ENCODE peak calls at places on chromosomes 11 and 22, in eight cellular contexts. T, L, I, G, V, Q, Y and B are unnamed samples.

GRCh38 chr11:93059074-93059957 is 89.9 kb downstream of the MTNR1B start:
- DNase-seq in T (no peak), L (no peak), I (no peak), G (no peak), V (no peak), Q (no peak), Y (no peak), B (no peak)

GRCh38 chr11:93993747-93994146 is 27.4 kb upstream of the HEPHL1 start:
- DNase-seq in T (no peak), L (no peak), I (no peak), G (no peak), V (no peak), Q (no peak), Y (no peak), B (no peak)

GRCh38 chr22:25119609-25120008 is 80.0 kb upstream of the CRYBB3 start:
- DNase-seq in T (no peak), L (no peak), I (no peak), G (no peak), V (no peak), Q (no peak), Y (no peak), B (no peak)

GRCh38 chr11:115407496-115407895 is 96.7 kb downstream of the CADM1 start:
- DNase-seq in T (no peak), L (no peak), I (no peak), G (no peak), V (no peak), Q (no peak), Y (no peak), B (no peak)

GRCh38 chr11:15153231-15153630 is 38.5 kb downstream of the INSC start:
- DNase-seq in T (no peak), L (no peak), I (no peak), G (no peak), V (no peak), Q (no peak), Y (no peak), B (no peak)

GRCh38 chr11:3971756-3972404 is 116.4 kb downstream of the STIM1 start:
- DNase-seq in T (no peak), L (no peak), I (no peak), G (no peak), V (no peak), Q (no peak), Y (no peak), B (no peak)

GRCh38 chr22:44335903-44336803 is 23.4 kb upstream of the SHISAL1 start:
- DNase-seq in T (no peak), L (no peak), I (no peak), G (no peak), V (no peak), Q (no peak), Y (no peak), B (no peak)

GRCh38 chr11:68164437-68164836 is 43.2 kb upstream of the CHKA start:
- DNase-seq in T (no peak), L (no peak), I (no peak), G (no peak), V (no peak), Q (no peak), Y (no peak), B (no peak)

GRCh38 chr11:32288276-32288675 is 147.1 kb downstream of the WT1 start:
- DNase-seq in T (no peak), L (no peak), I (no peak), G (no peak), V (no peak), Q (no peak), Y (no peak), B (no peak)

GRCh38 chr22:20517841-20518592 is 10.6 kb downstream of the MED15 start:
- DNase-seq in T (no peak), L (no peak), I (no peak), G (no peak), V (no peak), Q (no peak), Y (no peak), B (peak; percentile 7)

GRCh38 chr11:1207451-1208360 is 15.2 kb upstream of the MUC5B start:
- DNase-seq in T (no peak), L (peak; percentile 63), I (peak; percentile 72), G (peak; percentile 44), V (no peak), Q (no peak), Y (no peak), B (peak; percentile 47)

GRCh38 chr22:41401781-41402648 is 20.3 kb downstream of the TEF start:
- DNase-seq in T (peak; percentile 87), L (peak; percentile 86), I (no peak), G (peak; percentile 71), V (no peak), Q (peak; percentile 91), Y (no peak), B (peak; percentile 81)

GRCh38 chr11:18791175-18792065 is at the start of gene PTPN5:
- DNase-seq in T (no peak), L (no peak), I (no peak), G (no peak), V (no peak), Q (peak; percentile 42), Y (peak; percentile 77), B (no peak)

DNA sequence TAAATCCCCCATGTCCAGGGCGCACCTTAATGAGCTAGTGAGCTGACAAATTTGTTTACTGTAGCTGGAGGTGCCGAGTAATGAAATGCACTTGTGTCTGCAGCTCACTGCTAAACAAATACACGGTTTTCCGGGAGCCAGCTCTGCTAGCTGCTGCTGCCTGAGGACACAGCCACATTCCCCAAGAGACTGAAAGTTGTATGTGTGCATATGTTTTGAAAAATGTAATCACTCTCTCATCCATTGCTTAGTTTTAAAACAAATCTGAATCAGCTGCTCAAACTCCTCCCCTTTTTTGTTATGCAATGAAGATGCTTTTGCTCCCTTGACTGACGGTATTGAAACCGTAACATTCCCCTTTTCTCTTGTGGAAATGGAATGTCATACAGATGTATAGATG is 62.4 kb upstream of the NNMT start:
- DNase-seq in T (no peak), L (no peak), I (no peak), G (no peak), V (no peak), Q (no peak), Y (no peak), B (no peak)
- H3K4me1 ChIP-seq in T (no peaks in the 10 kb centered on the region), L (peaks cover 16% of the 10 kb centered on the region), I (no peaks in the 10 kb centered on the region), G (peaks cover 3% of the 10 kb centered on the region), V (no peaks in the 10 kb centered on the region), Q (no peaks in the 10 kb centered on the region), Y (peaks cover 3% of the 10 kb centered on the region), B (peaks cover 53% of the 10 kb centered on the region)

DNA sequence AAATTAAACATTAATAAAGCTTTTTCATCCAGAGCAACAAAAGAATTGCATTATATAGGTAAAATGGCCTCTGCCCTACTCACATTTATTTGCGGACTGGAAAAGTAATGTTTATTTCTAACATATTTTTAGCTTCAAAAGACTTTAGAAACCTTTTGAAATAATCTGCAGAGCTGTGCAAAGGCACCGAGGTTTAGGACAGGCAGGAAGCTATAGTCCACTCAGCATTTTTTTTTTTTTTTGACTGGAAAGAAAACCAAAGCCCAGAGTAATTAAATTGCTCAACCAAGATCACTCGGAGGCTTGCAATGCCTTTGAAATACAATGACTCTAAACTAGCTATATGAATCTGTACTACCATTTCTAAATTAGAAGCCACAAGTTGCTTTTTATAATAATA is 19.1 kb downstream of the BARX2 start:
- DNase-seq in T (no peak), L (no peak), I (no peak), G (no peak), V (no peak), Q (no peak), Y (no peak), B (no peak)
- H3K4me1 ChIP-seq in T (no peaks in the 10 kb centered on the region), L (no peaks in the 10 kb centered on the region), I (no peaks in the 10 kb centered on the region), G (no peaks in the 10 kb centered on the region), V (no peaks in the 10 kb centered on the region), Q (no peaks in the 10 kb centered on the region), Y (no peaks in the 10 kb centered on the region), B (no peaks in the 10 kb centered on the region)

DNA sequence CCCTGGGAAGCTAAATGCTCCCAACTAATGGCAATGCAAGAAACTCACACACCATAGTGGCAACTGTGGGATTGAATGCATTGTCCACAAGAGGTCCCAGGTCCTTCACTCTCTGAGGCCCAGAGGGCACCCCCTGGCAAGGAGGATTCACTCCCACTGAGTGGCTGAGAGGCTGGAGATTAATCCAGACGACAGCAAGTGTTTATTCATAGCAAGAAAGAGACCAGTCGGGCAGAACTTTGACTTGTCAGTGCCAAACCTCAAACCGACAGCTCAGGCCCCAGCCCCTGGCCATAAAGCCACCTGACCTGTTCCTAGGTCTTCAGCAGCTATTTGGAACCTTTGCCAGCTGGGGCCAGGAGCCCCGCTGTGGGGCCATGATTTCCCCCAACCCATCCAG is 54.5 kb upstream of the MPEG1 start:
- DNase-seq in T (no peak), L (no peak), I (no peak), G (no peak), V (no peak), Q (no peak), Y (no peak), B (no peak)
- H3K4me1 ChIP-seq in T (no peaks in the 10 kb centered on the region), L (no peaks in the 10 kb centered on the region), I (peaks cover 31% of the 10 kb centered on the region), G (no peaks in the 10 kb centered on the region), V (peaks cover 7% of the 10 kb centered on the region), Q (no peaks in the 10 kb centered on the region), Y (no peaks in the 10 kb centered on the region), B (no peaks in the 10 kb centered on the region)

GRCh38 chr11:12186683-12187082 is 76.3 kb downstream of the MICAL2 start:
- DNase-seq in T (no peak), L (no peak), I (no peak), G (no peak), V (no peak), Q (no peak), Y (no peak), B (no peak)
- H3K4me1 ChIP-seq in T (no peaks in the 10 kb centered on the region), L (peaks cover 35% of the 10 kb centered on the region), I (no peaks in the 10 kb centered on the region), G (peaks cover 14% of the 10 kb centered on the region), V (peaks cover 33% of the 10 kb centered on the region), Q (peaks cover 38% of the 10 kb centered on the region), Y (no peaks in the 10 kb centered on the region), B (peaks cover 40% of the 10 kb centered on the region)

GRCh38 chr22:28985581-28986290 is 75.9 kb downstream of the C22orf31 start:
- DNase-seq in T (no peak), L (no peak), I (no peak), G (no peak), V (no peak), Q (no peak), Y (no peak), B (no peak)
- H3K4me1 ChIP-seq in T (no peaks in the 10 kb centered on the region), L (peaks cover 40% of the 10 kb centered on the region), I (no peaks in the 10 kb centered on the region), G (peaks cover 5% of the 10 kb centered on the region), V (peaks cover 27% of the 10 kb centered on the region), Q (peaks cover 5% of the 10 kb centered on the region), Y (peaks cover 31% of the 10 kb centered on the region), B (peaks cover 62% of the 10 kb centered on the region)

GRCh38 chr22:31288496-31289235 is 3.6 kb downstream of the PIK3IP1 start:
- DNase-seq in T (no peak), L (no peak), I (no peak), G (no peak), V (no peak), Q (no peak), Y (no peak), B (no peak)
- H3K4me1 ChIP-seq in T (peaks cover 22% of the 10 kb centered on the region), L (peaks cover 57% of the 10 kb centered on the region), I (peaks cover 80% of the 10 kb centered on the region), G (no peaks in the 10 kb centered on the region), V (peaks cover 21% of the 10 kb centered on the region), Q (peaks cover 37% of the 10 kb centered on the region), Y (peaks cover 16% of the 10 kb centered on the region), B (peaks cover 73% of the 10 kb centered on the region)

DNA sequence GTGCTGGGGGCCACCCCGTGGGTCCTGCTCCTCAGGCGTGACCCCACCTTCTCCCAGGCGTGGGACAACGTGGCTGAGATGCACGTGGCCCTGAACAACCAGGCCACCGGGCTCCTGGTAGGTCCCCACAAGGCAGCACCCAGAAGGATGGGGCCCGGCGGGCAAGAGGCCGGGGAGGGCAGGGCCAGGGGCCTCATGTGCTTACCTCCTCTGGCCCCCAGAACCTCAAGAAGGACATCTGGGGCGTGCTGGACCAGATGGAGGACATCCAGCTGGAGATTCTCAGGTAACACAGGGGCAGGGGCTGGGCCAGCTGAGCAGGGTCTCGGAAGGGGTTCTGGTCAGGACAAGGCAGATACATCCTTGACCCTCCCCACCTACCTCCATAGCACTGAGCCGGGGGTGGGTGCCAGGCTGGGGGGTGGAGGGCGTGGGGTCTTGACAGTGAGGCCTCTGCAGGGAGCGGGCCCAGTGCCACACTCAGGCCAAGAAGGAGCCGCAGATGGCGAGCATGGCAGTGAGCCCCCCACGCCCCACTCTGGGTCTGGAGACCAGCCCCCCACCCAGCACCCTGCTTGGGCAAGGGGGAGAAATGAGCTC is 186.3 kb downstream of the IGLL1 start:
- DNase-seq in T (no peak), L (peak; percentile 52), I (peak; percentile 55), G (peak; percentile 37), V (no peak), Q (no peak), Y (no peak), B (peak; percentile 43)
- H3K4me1 ChIP-seq in T (no peaks in the 10 kb centered on the region), L (no peaks in the 10 kb centered on the region), I (no peaks in the 10 kb centered on the region), G (no peaks in the 10 kb centered on the region), V (no peaks in the 10 kb centered on the region), Q (peaks cover 3% of the 10 kb centered on the region), Y (peaks cover 4% of the 10 kb centered on the region), B (no peaks in the 10 kb centered on the region)